ENCODE peak calls at places on chromosomes 7 and 10, in four cellular contexts. One of them, this sample, is unnamed.

GRCh38 chr10:59793924-59794323 is 40.7 kb upstream of the MRLN start:
- DNase-seq in heart right ventricle: no peak
- DNase-seq in IMR-90: no peak
- DNase-seq in transverse colon: no peak
- DNase-seq in this sample: no peak

GRCh38 chr7:113299748-113300147 is 181.4 kb upstream of the SMIM30 start:
- DNase-seq in heart right ventricle: no peak
- DNase-seq in IMR-90: no peak
- DNase-seq in transverse colon: no peak
- DNase-seq in this sample: no peak

GRCh38 chr10:72240371-72240770 is 24.3 kb upstream of the ASCC1 start:
- DNase-seq in heart right ventricle: no peak
- DNase-seq in IMR-90: no peak
- DNase-seq in transverse colon: no peak
- DNase-seq in this sample: no peak

GRCh38 chr10:100357073-100357858 is 10.2 kb downstream of the SCD start:
- DNase-seq in heart right ventricle: no peak
- DNase-seq in IMR-90: no peak
- DNase-seq in transverse colon: no peak
- DNase-seq in this sample: no peak

GRCh38 chr10:21368728-21369425 is 156.6 kb downstream of the SKIDA1 start:
- DNase-seq in heart right ventricle: no peak
- DNase-seq in IMR-90: peak
- DNase-seq in transverse colon: no peak
- DNase-seq in this sample: no peak

GRCh38 chr10:101695404-101695732 is 398 bp upstream of the FBXW4 start:
- DNase-seq in heart right ventricle: no peak
- DNase-seq in IMR-90: no peak
- DNase-seq in transverse colon: no peak
- DNase-seq in this sample: no peak

GRCh38 chr10:74011762-74012161 is 13.8 kb downstream of the VCL start:
- DNase-seq in heart right ventricle: no peak
- DNase-seq in IMR-90: peak
- DNase-seq in transverse colon: no peak
- DNase-seq in this sample: peak

GRCh38 chr10:61319550-61320256 is 133.5 kb downstream of the TMEM26 start:
- DNase-seq in heart right ventricle: no peak
- DNase-seq in IMR-90: peak
- DNase-seq in transverse colon: no peak
- DNase-seq in this sample: no peak

GRCh38 chr10:15311885-15312280 is 59.2 kb downstream of the FAM171A1 start:
- DNase-seq in heart right ventricle: no peak
- DNase-seq in IMR-90: no peak
- DNase-seq in transverse colon: no peak
- DNase-seq in this sample: no peak

GRCh38 chr10:19209319-19209718 is 160.7 kb downstream of the MALRD1 start:
- DNase-seq in heart right ventricle: no peak
- DNase-seq in IMR-90: no peak
- DNase-seq in transverse colon: no peak
- DNase-seq in this sample: no peak

GRCh38 chr10:85849315-85849714 is 517.3 kb downstream of the GRID1 start:
- DNase-seq in heart right ventricle: no peak
- DNase-seq in IMR-90: no peak
- DNase-seq in transverse colon: no peak
- DNase-seq in this sample: no peak

GRCh38 chr7:48280100-48280499 is 108.8 kb downstream of the ABCA13 start:
- DNase-seq in heart right ventricle: no peak
- DNase-seq in IMR-90: peak
- DNase-seq in transverse colon: no peak
- DNase-seq in this sample: no peak

GRCh38 chr7:79245623-79246249 is 207.7 kb downstream of the MAGI2 start:
- DNase-seq in heart right ventricle: no peak
- DNase-seq in IMR-90: no peak
- DNase-seq in transverse colon: no peak
- DNase-seq in this sample: no peak

GRCh38 chr7:157474685-157475084 is 137.9 kb downstream of the DNAJB6 start:
- DNase-seq in heart right ventricle: no peak
- DNase-seq in IMR-90: no peak
- DNase-seq in transverse colon: no peak
- DNase-seq in this sample: no peak

GRCh38 chr10:1847361-1847760 is 110.0 kb upstream of the ADARB2 start:
- DNase-seq in heart right ventricle: no peak
- DNase-seq in IMR-90: no peak
- DNase-seq in transverse colon: no peak
- DNase-seq in this sample: no peak

GRCh38 chr10:5595591-5596590 is 70.5 kb downstream of the ASB13 start:
- DNase-seq in heart right ventricle: no peak
- DNase-seq in IMR-90: peak
- DNase-seq in transverse colon: no peak
- DNase-seq in this sample: no peak

GRCh38 chr10:61701055-61701705 is 38.5 kb downstream of the CABCOCO1 start:
- DNase-seq in heart right ventricle: no peak
- DNase-seq in IMR-90: peak
- DNase-seq in transverse colon: no peak
- DNase-seq in this sample: no peak

GRCh38 chr10:112946649-112947048 is 3.4 kb upstream of the TCF7L2 start:
- DNase-seq in heart right ventricle: peak
- DNase-seq in IMR-90: no peak
- DNase-seq in transverse colon: peak
- DNase-seq in this sample: no peak

GRCh38 chr10:43857206-43857952 is 208.7 kb upstream of the ZNF32 start:
- DNase-seq in heart right ventricle: no peak
- DNase-seq in IMR-90: peak
- DNase-seq in transverse colon: no peak
- DNase-seq in this sample: no peak

GRCh38 chr10:125148021-125148439 is 12.3 kb downstream of the CTBP2 start:
- DNase-seq in heart right ventricle: peak
- DNase-seq in IMR-90: no peak
- DNase-seq in transverse colon: no peak
- DNase-seq in this sample: no peak
- H3K27ac ChIP-seq in heart right ventricle: peak
- H3K27ac ChIP-seq in IMR-90: peak
- H3K27ac ChIP-seq in transverse colon: peak
- H3K27ac ChIP-seq in this sample: peak

DNA sequence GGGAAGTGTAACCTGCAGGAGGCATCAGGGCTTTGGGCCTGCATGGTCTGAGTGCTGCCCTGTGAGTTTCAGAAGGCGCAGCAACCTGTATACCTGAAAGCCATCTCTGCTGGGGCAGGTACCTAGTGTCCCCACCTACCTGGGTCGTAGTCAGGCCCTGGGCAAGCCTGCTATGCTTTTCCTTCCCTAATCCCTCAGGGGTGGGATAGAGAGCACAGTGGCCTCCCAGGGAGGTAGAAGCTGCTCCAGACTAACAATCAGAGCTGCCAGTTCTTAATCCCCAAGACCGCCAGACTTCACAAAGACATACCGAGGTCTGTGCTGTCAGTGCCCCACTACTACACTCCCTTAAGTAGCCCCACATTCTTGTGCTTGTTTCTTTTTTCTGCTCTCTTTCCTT is 52.0 kb downstream of the PTEN start:
- DNase-seq in heart right ventricle: no peak
- DNase-seq in IMR-90: no peak
- DNase-seq in transverse colon: no peak
- DNase-seq in this sample: no peak
- H3K27ac ChIP-seq in heart right ventricle: no peak
- H3K27ac ChIP-seq in IMR-90: no peak
- H3K27ac ChIP-seq in transverse colon: no peak
- H3K27ac ChIP-seq in this sample: peak

DNA sequence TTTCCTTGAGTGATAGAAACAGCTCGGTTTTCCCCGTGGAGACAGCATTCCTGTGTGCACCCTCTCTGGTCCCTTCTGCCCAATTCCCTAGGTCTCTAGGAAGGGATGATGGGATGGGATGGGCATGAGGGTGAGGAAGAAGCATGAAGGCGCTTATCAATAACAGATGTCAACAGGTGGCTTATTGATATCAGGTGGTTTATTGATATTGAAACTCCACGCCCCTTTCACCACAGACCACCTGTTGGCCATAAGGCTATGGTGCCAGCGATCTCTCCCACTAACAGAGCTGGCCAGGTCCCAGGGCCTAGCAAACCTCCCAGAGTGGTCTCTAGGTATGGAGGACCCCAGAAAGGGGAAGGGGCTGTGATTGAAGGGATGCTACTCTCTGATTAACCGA is 7.9 kb downstream of the MOSPD3 start:
- DNase-seq in heart right ventricle: no peak
- DNase-seq in IMR-90: no peak
- DNase-seq in transverse colon: no peak
- DNase-seq in this sample: no peak
- H3K27ac ChIP-seq in heart right ventricle: no peak
- H3K27ac ChIP-seq in IMR-90: no peak
- H3K27ac ChIP-seq in transverse colon: no peak
- H3K27ac ChIP-seq in this sample: no peak

GRCh38 chr10:75466016-75466415 is 34.6 kb downstream of the LRMDA start:
- DNase-seq in heart right ventricle: no peak
- DNase-seq in IMR-90: no peak
- DNase-seq in transverse colon: no peak
- DNase-seq in this sample: no peak

GRCh38 chr10:75470901-75471300 is 39.5 kb downstream of the LRMDA start:
- DNase-seq in heart right ventricle: no peak
- DNase-seq in IMR-90: no peak
- DNase-seq in transverse colon: peak
- DNase-seq in this sample: no peak

GRCh38 chr10:75466886-75467285 is 35.5 kb downstream of the LRMDA start:
- DNase-seq in heart right ventricle: no peak
- DNase-seq in IMR-90: no peak
- DNase-seq in transverse colon: no peak
- DNase-seq in this sample: no peak

GRCh38 chr10:75468612-75469011 is 37.2 kb downstream of the LRMDA start:
- DNase-seq in heart right ventricle: peak
- DNase-seq in IMR-90: no peak
- DNase-seq in transverse colon: no peak
- DNase-seq in this sample: no peak

GRCh38 chr10:75469018-75469616 is 37.7 kb downstream of the LRMDA start:
- DNase-seq in heart right ventricle: no peak
- DNase-seq in IMR-90: peak
- DNase-seq in transverse colon: peak
- DNase-seq in this sample: no peak
- H3K27ac ChIP-seq in heart right ventricle: no peak
- H3K27ac ChIP-seq in IMR-90: peak
- H3K27ac ChIP-seq in transverse colon: no peak
- H3K27ac ChIP-seq in this sample: no peak

GRCh38 chr7:75889826-75890225 is 11.0 kb downstream of the RHBDD2 start:
- DNase-seq in heart right ventricle: no peak
- DNase-seq in IMR-90: peak
- DNase-seq in transverse colon: no peak
- DNase-seq in this sample: no peak

GRCh38 chr7:75891815-75892411 is 13.1 kb downstream of the RHBDD2 start:
- DNase-seq in heart right ventricle: no peak
- DNase-seq in IMR-90: no peak
- DNase-seq in transverse colon: no peak
- DNase-seq in this sample: no peak

GRCh38 chr7:75889223-75889825 is 10.5 kb downstream of the RHBDD2 start:
- DNase-seq in heart right ventricle: no peak
- DNase-seq in IMR-90: no peak
- DNase-seq in transverse colon: no peak
- DNase-seq in this sample: no peak

GRCh38 chr7:75888464-75889222 is 9.8 kb downstream of the RHBDD2 start:
- DNase-seq in heart right ventricle: peak
- DNase-seq in IMR-90: no peak
- DNase-seq in transverse colon: no peak
- DNase-seq in this sample: no peak

DNA sequence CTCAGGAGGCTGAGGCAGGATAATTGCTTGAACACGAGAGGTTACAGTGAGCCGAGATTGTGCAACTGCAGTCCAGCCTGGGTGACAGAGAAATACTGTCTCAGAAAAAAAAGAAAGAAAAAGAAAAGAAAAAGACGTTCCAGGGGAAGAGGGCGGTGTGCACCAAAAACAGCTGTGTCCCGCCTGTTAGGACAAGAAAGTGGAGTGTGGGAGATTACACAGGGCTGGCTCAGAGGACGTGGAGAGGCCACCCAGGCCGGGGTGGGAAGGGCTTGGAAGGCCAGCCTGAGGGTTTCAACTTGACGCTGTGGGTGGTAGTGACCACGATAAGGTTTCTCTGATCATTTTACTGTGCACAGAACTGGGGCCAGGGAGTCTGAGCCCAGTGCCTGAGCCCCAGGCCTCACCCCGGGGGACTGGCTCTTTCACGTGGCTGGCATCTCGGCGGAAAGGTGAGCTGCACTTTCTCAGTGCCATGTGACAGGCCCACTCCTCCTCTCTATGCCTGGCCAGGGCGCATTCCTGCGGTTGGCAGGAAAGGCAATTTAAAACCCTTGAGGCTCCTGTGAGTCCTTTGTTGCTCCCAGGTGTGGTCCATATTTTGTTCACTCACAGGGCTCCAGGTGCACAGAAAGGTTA is 13.9 kb downstream of the RHBDD2 start:
- DNase-seq in heart right ventricle: peak
- DNase-seq in IMR-90: peak
- DNase-seq in transverse colon: peak
- DNase-seq in this sample: no peak
- H3K27ac ChIP-seq in heart right ventricle: no peak
- H3K27ac ChIP-seq in IMR-90: no peak
- H3K27ac ChIP-seq in transverse colon: no peak
- H3K27ac ChIP-seq in this sample: no peak

DNA sequence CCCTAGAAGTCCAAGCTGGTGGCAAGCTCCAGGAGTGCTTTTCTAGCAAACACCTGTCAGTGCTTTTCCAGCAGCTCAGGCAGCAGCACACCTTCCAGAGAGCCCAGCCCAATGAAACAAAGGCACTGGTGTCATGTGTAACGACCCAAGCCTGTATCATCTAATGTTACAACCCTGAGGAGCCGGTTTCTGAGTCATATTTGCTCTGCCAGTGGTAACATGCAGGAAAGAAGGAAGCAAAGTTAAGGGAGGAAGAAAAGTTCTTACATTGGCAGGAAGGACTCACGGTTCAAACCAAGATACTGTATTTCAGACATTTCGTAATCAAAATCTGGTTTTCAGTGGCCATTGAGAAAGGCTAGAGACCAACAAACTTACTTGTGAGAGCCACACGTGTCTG is at the start of gene ANKRD22:
- DNase-seq in heart right ventricle: no peak
- DNase-seq in IMR-90: peak
- DNase-seq in transverse colon: peak
- DNase-seq in this sample: no peak
- H3K27ac ChIP-seq in heart right ventricle: no peak
- H3K27ac ChIP-seq in IMR-90: no peak
- H3K27ac ChIP-seq in transverse colon: peak
- H3K27ac ChIP-seq in this sample: no peak

GRCh38 chr7:137976700-137977099 is 25.2 kb downstream of the CREB3L2 start:
- DNase-seq in heart right ventricle: no peak
- DNase-seq in IMR-90: no peak
- DNase-seq in transverse colon: no peak
- DNase-seq in this sample: no peak
- H3K27ac ChIP-seq in heart right ventricle: peak
- H3K27ac ChIP-seq in IMR-90: peak
- H3K27ac ChIP-seq in transverse colon: peak
- H3K27ac ChIP-seq in this sample: peak

DNA sequence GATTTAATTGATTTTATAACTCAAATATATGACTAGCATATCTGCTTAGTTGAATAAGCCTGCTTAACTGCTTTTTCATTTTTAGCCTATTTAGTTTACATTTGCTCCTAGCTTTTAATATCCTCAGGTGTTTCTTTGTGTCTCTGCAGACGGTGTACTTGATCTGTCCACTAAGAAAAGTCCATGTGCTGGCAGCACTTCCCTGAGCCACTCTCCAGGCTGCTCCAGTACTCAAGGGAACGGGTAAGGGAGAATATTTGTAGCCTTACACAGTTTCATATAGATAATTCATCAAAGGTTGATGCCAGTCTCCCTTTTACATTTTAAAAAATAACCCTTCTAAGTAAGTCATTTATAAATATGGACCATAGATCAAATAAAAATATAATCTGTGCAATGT is 119.9 kb downstream of the LCOR start:
- DNase-seq in heart right ventricle: no peak
- DNase-seq in IMR-90: no peak
- DNase-seq in transverse colon: no peak
- DNase-seq in this sample: no peak
- H3K27ac ChIP-seq in heart right ventricle: no peak
- H3K27ac ChIP-seq in IMR-90: no peak
- H3K27ac ChIP-seq in transverse colon: no peak
- H3K27ac ChIP-seq in this sample: no peak